ENCODE peak calls at places on chromosome X, in ten cellular contexts. X is T47D; O is IMR-90; U is stimulated activated CD4-positive, alpha-beta T cell treated with anti-CD3 and anti-CD28 coated beads, TNF-alpha, amount 100 ng/mL, for 1 hour; J is memory B cell; Y is retina; Q is endodermal cell; V is activated CD4-positive, alpha-beta T cell treated with anti-CD3 and anti-CD28 coated beads for 4 hours; T is HFF-Myc; E is PC-3. L is an unnamed sample.

GRCh38 chrX:74286950-74287349 is 17.0 kb upstream of the ZCCHC13 start:
- DNase-seq in O (peak; percentile 85), U (no peak), E (peak; percentile 74), T (no peak), Y (no peak), X (no peak), Q (no peak), V (no peak), J (no peak), L (no peak)

GRCh38 chrX:47243351-47243750 is 10.5 kb downstream of the USP11 start:
- DNase-seq in T (no peak), Q (no peak), V (no peak), U (no peak), J (no peak), X (no peak), E (no peak), O (no peak), Y (no peak), L (peak; percentile 55)

GRCh38 chrX:57918750-57919436 is 8.6 kb upstream of the ZXDA start:
- DNase-seq in O (peak; percentile 17), Y (peak; percentile 47), Q (peak; percentile 56), T (no peak), X (peak; percentile 71), J (peak; percentile 45), E (peak; percentile 71), U (no peak), V (no peak), L (peak; percentile 55)

GRCh38 chrX:142089193-142089592 is 115.9 kb downstream of the MAGEC2 start:
- DNase-seq in Y (no peak), U (no peak), O (peak; percentile 1), Q (no peak), V (no peak), J (no peak), X (peak; percentile 51), E (peak; percentile 45), T (peak; percentile 3), L (no peak)

GRCh38 chrX:20361890-20362262 is 95.2 kb upstream of the RPS6KA3 start:
- DNase-seq in O (peak; percentile 75), X (peak; percentile 73), J (no peak), V (no peak), Q (peak; percentile 52), U (no peak), Y (peak; percentile 4), T (no peak), E (peak; percentile 63), L (no peak)

GRCh38 chrX:138897621-138898492 is 186.3 kb upstream of the FGF13 start:
- DNase-seq in V (no peak), X (no peak), Q (no peak), T (no peak), E (peak; percentile 79), U (no peak), Y (no peak), J (no peak), O (no peak), L (no peak)

GRCh38 chrX:102155806-102156179 is at the start of gene BEX5:
- DNase-seq in T (no peak), E (peak; percentile 28), X (peak; percentile 79), Y (no peak), Q (peak; percentile 88), V (peak; percentile 49), U (peak; percentile 25), O (no peak), J (no peak), L (peak; percentile 69)

GRCh38 chrX:69305333-69306062 is 140.2 kb upstream of the PJA1 start:
- DNase-seq in X (no peak), O (no peak), U (no peak), Y (peak; percentile 52), Q (peak; percentile 82), V (no peak), J (no peak), E (no peak), T (no peak), L (no peak)

GRCh38 chrX:31209005-31209612 is 137.3 kb upstream of the FTHL17 start:
- DNase-seq in E (no peak), O (peak; percentile 38), X (no peak), J (no peak), V (no peak), Q (no peak), T (no peak), Y (no peak), U (no peak), L (no peak)

GRCh38 chrX:1564750-1565683 is 26.4 kb upstream of the AKAP17A start:
- DNase-seq in V (no peak), Q (no peak), X (no peak), T (no peak), U (no peak), J (peak; percentile 5), Y (no peak), O (no peak), E (peak; percentile 7), L (no peak)

GRCh38 chrX:134642394-134642793 is 15.9 kb downstream of the PLAC1 start:
- DNase-seq in U (no peak), E (no peak), Q (no peak), O (no peak), V (no peak), T (no peak), X (no peak), J (no peak), Y (no peak), L (no peak)

GRCh38 chrX:39921838-39922237 is 175.9 kb downstream of the BCOR start:
- DNase-seq in T (no peak), Y (no peak), X (no peak), O (no peak), U (no peak), J (no peak), V (no peak), Q (no peak), E (no peak), L (no peak)

GRCh38 chrX:132063862-132064261 is 40.8 kb downstream of the STK26 start:
- DNase-seq in T (no peak), X (no peak), O (no peak), J (no peak), V (no peak), Y (no peak), U (no peak), Q (no peak), E (no peak), L (no peak)

GRCh38 chrX:133569217-133569616 is 153.9 kb upstream of the GPC4 start:
- DNase-seq in T (no peak), J (no peak), Q (no peak), Y (no peak), X (no peak), O (no peak), E (no peak), U (no peak), V (no peak), L (no peak)

GRCh38 chrX:73728518-73729023 is 165.6 kb downstream of the CHIC1 start:
- DNase-seq in Y (peak; percentile 1), Q (no peak), J (no peak), V (no peak), T (no peak), O (no peak), U (no peak), E (no peak), X (no peak), L (no peak)

GRCh38 chrX:107748490-107748889 is 27.1 kb downstream of the TSC22D3 start:
- DNase-seq in E (no peak), X (no peak), Y (no peak), U (no peak), T (no peak), J (no peak), O (no peak), Q (no peak), V (no peak), L (no peak)

GRCh38 chrX:150050387-150050786 is 112.1 kb upstream of the EOLA2 start:
- DNase-seq in J (no peak), V (no peak), E (peak; percentile 14), U (no peak), Y (no peak), O (no peak), X (peak; percentile 52), T (no peak), Q (no peak), L (no peak)

GRCh38 chrX:43456056-43456455 is 200.0 kb upstream of the MAOA start:
- DNase-seq in Y (peak; percentile 10), X (no peak), Q (no peak), J (no peak), V (no peak), E (no peak), T (no peak), U (no peak), O (no peak), L (no peak)

GRCh38 chrX:151396827-151397740 is at the start of gene VMA21:
- DNase-seq in O (peak; percentile 82), E (peak; percentile 81), V (peak; percentile 84), J (peak; percentile 66), Y (peak; percentile 84), T (no peak), U (peak; percentile 62), X (peak; percentile 81), Q (peak; percentile 87), L (peak; percentile 93)

L was measured in aorta.